ENCODE peak calls at places on chromosomes 12 and 14, in six cellular contexts. J is heart left ventricle; P is lower lobe of right lung; G is CD8-positive, alpha-beta memory T cell; E is thoracic aorta; H is adrenal gland. C is an unnamed sample. For H3K36me3, the result is how much of the 10 kb centered on the place peaks cover.

GRCh38 chr14:99062772-99063418 is 209.1 kb downstream of the BCL11B start:
- DNase-seq in H (no peak), E (no peak), P (no peak), J (no peak), G (no peak), C (no peak)

GRCh38 chr12:106527356-106527755 is 55.4 kb upstream of the RFX4 start:
- DNase-seq in E (no peak), J (no peak), H (no peak), G (no peak), P (no peak), C (no peak)

GRCh38 chr12:123134265-123134664 is 16.6 kb downstream of the PITPNM2 start:
- DNase-seq in J (no peak), E (no peak), P (peak), H (no peak), G (no peak), C (no peak)

GRCh38 chr14:65281991-65282908 is 130.3 kb upstream of the FUT8 start:
- DNase-seq in H (no peak), P (no peak), E (no peak), G (peak), J (no peak), C (no peak)

GRCh38 chr12:66140726-66141125 is 10.2 kb upstream of the LLPH start:
- DNase-seq in H (no peak), E (no peak), P (no peak), J (no peak), G (no peak), C (no peak)

GRCh38 chr12:110563702-110564470 is 19.2 kb downstream of the PPTC7 start:
- DNase-seq in P (no peak), G (no peak), H (peak), J (no peak), E (no peak), C (no peak)

GRCh38 chr14:26163761-26164160 is 434.1 kb downstream of the NOVA1 start:
- DNase-seq in E (no peak), H (no peak), G (no peak), P (no peak), J (peak), C (no peak)

GRCh38 chr14:92724516-92725340 is 23.7 kb downstream of the LGMN start:
- DNase-seq in J (no peak), P (peak), G (no peak), H (peak), E (no peak), C (peak)

GRCh38 chr14:47040490-47040889 is 388.9 kb upstream of the RPL10L start:
- DNase-seq in J (no peak), H (no peak), G (no peak), E (no peak), P (no peak), C (no peak)

GRCh38 chr12:26374934-26375333 is 179.6 kb downstream of the SSPN start:
- DNase-seq in G (no peak), E (no peak), P (no peak), J (no peak), H (no peak), C (no peak)

GRCh38 chr12:75638792-75639191 is 127.4 kb upstream of the KRR1 start:
- DNase-seq in H (no peak), P (no peak), E (no peak), G (no peak), J (no peak), C (no peak)

GRCh38 chr14:73100334-73100733 is 36.0 kb upstream of the PSEN1 start:
- DNase-seq in P (no peak), G (no peak), E (no peak), J (no peak), H (no peak), C (no peak)

GRCh38 chr14:73105727-73106126 is 30.6 kb upstream of the PSEN1 start:
- DNase-seq in E (no peak), H (no peak), G (no peak), P (no peak), J (no peak), C (no peak)

GRCh38 chr14:73102806-73103497 is 33.4 kb upstream of the PSEN1 start:
- DNase-seq in P (no peak), H (no peak), E (no peak), J (no peak), G (no peak), C (no peak)

DNA sequence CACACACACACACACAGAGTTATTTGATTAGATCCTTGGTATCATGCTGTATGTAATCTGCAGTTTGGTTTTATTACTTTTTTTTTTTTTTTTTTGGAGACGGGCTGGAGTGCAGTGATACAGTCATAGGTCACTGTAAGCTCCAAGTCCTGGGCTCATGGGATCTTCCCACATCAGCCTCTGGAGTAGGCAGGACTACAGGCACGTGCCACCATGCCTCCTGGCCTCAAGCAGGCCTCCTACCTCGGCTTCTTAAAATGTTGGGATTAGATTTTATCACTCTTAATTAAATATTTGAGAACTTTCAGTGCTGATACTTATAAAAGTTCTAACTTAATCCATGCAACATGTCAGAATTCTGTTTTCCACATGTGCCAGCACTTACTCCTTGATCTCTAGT is 31.3 kb upstream of the PSEN1 start:
- DNase-seq in E (no peak), P (no peak), H (no peak), J (no peak), G (no peak), C (no peak)
- H3K36me3 ChIP-seq in E (half or more), P (half or more), H (under half), J (half or more), G (half or more), C (under half)

DNA sequence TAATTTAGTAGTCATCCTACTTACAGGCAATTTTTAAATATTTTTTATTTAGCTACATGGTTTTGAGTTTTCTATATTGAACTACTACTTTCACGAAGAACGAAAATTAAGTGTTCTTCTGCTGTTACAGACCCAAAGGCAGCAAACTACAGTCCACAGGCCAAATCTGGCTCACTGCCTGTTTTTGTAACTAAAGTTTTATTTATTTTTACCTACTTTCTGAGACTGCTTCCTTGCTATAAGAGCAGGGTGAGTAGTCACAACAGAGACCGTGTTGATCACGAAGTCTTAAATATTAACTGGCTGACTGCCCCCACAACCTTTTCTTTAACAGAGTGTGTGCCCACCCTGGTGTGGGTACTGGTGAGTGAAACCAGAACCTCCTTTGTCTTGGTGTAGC is 11.6 kb downstream of the RBM19 start:
- DNase-seq in G (no peak), H (no peak), P (no peak), J (no peak), E (no peak), C (no peak)
- H3K36me3 ChIP-seq in G (half or more), H (under half), P (half or more), J (half or more), E (half or more), C (under half)

DNA sequence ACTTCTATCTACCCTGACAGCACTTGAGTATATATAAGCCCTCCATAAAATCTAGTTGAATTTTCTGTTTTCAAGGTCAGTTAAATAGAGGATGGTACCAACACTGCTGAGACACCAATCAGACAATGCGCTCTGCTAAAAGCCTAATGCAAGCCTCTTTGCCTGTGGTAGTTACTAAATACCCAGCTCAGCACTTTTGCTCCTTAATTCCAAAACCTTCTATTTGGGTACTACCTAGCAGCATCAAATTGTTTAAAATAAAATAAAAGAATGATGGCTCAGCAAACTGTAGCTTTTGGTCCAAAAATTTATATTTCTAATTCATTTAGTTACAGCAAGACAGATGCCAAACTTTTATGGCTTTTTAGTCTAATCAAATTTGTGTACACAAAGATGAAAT is 107.9 kb downstream of the IPO8 start:
- DNase-seq in G (no peak), P (no peak), E (no peak), H (no peak), J (no peak), C (no peak)
- H3K36me3 ChIP-seq in G (under half), P (under half), E (under half), H (under half), J (under half), C (under half)

DNA sequence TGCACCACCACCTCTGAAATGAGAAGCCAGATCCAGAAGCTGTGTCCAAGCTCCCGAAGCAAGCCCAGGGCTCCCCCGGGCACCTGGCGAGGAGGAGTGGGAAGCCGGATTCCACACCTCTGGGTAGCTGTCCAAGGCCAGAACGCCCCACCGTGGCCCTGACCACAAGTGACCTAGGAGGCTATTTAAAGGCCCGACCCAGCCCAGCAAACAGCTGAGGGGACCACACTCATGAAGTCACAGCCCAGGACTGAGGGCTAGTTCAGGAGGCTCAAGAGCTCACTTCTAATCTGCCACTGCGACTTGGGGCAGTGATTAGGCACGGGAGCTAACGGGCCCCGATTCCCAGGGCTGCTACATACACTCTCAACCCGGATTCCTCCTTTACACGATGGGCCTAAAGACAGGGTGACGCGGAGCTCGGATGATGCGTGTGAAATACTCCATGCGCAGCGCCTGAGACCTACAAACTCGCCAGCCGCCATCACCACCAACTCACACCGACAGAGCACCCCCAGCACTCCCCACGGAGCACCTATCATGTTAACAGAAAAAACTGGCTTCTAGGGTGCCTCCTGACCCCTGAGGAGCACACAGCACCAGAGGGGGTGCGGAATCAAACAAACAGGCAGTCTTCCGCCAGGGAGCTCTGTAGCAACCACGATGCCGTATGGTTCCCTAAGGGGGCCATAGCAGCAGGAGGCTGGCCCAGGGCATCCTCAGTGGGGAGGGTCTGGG is 84.0 kb upstream of the GPR68 start:
- DNase-seq in J (no peak), P (no peak), E (no peak), G (no peak), H (no peak), C (peak)
- H3K36me3 ChIP-seq in J (under half), P (under half), E (under half), G (under half), H (under half), C (under half)

GRCh38 chr14:52325126-52325525 is 11.0 kb downstream of the PTGER2 start:
- DNase-seq in H (no peak), G (no peak), E (no peak), J (no peak), P (no peak), C (no peak)

GRCh38 chr14:52328286-52328685 is 14.2 kb downstream of the PTGER2 start:
- DNase-seq in J (no peak), P (no peak), H (no peak), G (no peak), E (no peak), C (no peak)

GRCh38 chr14:52329678-52330376 is 15.7 kb downstream of the PTGER2 start:
- DNase-seq in P (no peak), E (no peak), H (no peak), G (no peak), J (no peak), C (no peak)

GRCh38 chr14:52327374-52328226 is 13.5 kb downstream of the PTGER2 start:
- DNase-seq in H (no peak), G (no peak), J (no peak), E (no peak), P (no peak), C (no peak)

GRCh38 chr14:52325632-52326031 is 11.5 kb downstream of the PTGER2 start:
- DNase-seq in J (no peak), H (no peak), P (no peak), E (no peak), G (no peak), C (no peak)
- H3K36me3 ChIP-seq in J (under half), H (under half), P (under half), E (under half), G (under half), C (under half)

DNA sequence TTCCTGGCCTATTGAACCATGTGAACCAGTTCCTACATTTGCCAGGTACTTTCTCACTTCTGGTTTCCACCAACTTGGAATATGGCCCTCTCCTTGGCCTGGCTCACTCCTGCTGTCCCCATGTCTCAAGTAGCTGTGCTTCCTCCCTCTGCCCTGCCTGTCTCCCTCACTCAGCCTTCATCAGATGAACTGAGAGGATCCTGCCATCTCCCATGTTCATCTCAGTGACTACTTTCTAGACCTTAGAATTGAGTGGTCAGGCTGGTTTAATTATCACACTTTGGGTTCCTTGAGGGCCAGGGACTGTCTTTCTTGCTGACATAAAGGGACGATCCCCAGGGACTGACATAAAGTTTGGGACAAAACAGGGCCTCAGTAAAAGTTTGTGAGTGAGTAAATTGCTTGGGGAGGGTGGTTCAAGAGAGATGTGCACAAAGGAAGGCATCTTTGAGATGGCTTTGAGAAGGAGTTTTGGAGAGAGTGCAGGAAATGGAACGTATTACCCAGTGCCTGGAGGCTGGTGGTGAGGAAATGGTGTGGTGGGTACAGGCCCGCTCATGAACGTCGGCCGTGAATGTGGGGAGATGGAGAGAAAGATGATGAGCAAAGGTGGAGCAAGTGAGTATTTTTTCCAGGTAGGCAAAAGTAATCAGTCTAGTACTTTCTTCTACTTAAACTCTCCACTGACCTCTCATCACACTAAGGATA is 20.8 kb downstream of the DYRK2 start:
- DNase-seq in E (no peak), H (no peak), J (no peak), P (no peak), G (no peak), C (no peak)
- H3K36me3 ChIP-seq in E (under half), H (under half), J (under half), P (under half), G (under half), C (under half)

DNA sequence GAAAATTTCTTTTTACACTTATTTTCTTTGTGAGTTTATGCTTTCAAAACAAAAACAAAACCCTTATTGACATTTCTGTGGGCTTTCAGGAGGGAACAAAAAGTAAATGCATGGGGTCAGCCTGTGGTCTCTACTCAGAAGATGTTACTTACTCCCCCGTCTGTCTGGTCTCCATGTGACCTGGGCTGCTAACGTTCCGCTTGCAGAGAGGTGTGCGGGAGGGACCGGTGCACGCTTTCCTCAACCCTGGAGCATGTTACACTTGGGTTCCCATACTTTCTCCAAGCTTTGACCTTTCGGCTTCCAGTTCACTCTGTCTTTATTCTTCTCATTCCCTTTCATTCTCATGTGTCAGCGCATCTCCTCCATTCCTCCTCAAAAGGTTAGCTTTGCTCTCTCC is 36.5 kb downstream of the ZC3H14 start:
- DNase-seq in J (no peak), G (no peak), H (no peak), P (no peak), E (no peak), C (no peak)
- H3K36me3 ChIP-seq in J (half or more), G (under half), H (under half), P (half or more), E (under half), C (half or more)

GRCh38 chr12:2823483-2823882 is 11.0 kb downstream of the ITFG2 start:
- DNase-seq in J (no peak), H (no peak), G (no peak), P (no peak), E (no peak), C (no peak)

GRCh38 chr12:2826036-2826435 is 8.8 kb downstream of the NRIP2 start:
- DNase-seq in P (no peak), J (no peak), G (no peak), H (no peak), E (no peak), C (no peak)

GRCh38 chr12:2824541-2824940 is 10.3 kb downstream of the NRIP2 start:
- DNase-seq in H (no peak), P (no peak), G (no peak), E (no peak), J (no peak), C (no peak)

GRCh38 chr12:2826721-2827515 is 7.9 kb downstream of the NRIP2 start:
- DNase-seq in H (no peak), G (no peak), J (no peak), E (no peak), P (no peak), C (no peak)

DNA sequence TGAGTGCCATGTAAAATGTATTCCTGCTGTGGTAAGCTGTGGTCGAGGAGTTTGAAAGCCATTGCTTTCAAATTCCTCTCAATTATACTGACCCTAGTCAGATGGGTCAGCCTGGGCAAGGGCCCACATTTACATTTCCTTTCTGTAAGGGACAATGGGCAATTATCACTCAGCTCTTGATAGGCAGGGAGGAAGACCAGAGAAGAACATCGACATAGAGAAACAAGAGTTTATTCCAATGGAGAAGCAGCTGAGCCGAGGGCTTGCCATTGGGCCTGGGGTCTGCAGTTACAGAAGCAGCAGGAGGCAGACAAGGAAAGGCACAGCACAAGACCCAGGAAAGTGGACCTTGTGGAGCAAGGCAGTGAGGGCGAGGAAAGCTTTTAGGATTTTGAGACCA is 9.7 kb downstream of the NRIP2 start:
- DNase-seq in J (no peak), H (no peak), E (no peak), G (no peak), P (no peak), C (no peak)
- H3K36me3 ChIP-seq in J (half or more), H (under half), E (half or more), G (half or more), P (half or more), C (under half)